ENCODE peak calls at places on chromosomes 16 and 17, in eight cellular contexts. U is activated gamma-delta T cell; L is stimulated activated effector memory CD8-positive, alpha-beta T cell treated with anti-CD3 and anti-CD28 coated beads, Interleukin-12 subunit alpha, Interleukin-12 subunit beta, amount 100 ng/mL, for 72 hours; Q is NCI-H2081; I is naive thymus-derived CD4-positive, alpha-beta T cell; O is Right ventricle myocardium superior; Z is cardiac muscle cell; S is uterus. Y is an unnamed sample.

GRCh38 chr17:72602517-72603345 is 481.9 kb downstream of the SOX9 start:
- DNase-seq in U (no peak), L (no peak), Q (no peak), I (no peak), O (no peak), Z (no peak), S (no peak), Y (no peak)

GRCh38 chr16:84315422-84315821 is 20.7 kb downstream of the WFDC1 start:
- DNase-seq in U (no peak), L (no peak), Q (no peak), I (no peak), O (no peak), Z (no peak), S (no peak), Y (no peak)

GRCh38 chr16:54576776-54577175 is 290.2 kb upstream of the IRX3 start:
- DNase-seq in U (no peak), L (no peak), Q (no peak), I (no peak), O (no peak), Z (no peak), S (no peak), Y (no peak)

GRCh38 chr17:35214631-35215273 is 20.6 kb upstream of the SLC35G3 start:
- DNase-seq in U (no peak), L (peak; percentile 77), Q (no peak), I (peak; percentile 57), O (no peak), Z (no peak), S (no peak), Y (no peak)

GRCh38 chr17:57284984-57285646 is 28.8 kb downstream of the MSI2 start:
- DNase-seq in U (no peak), L (no peak), Q (no peak), I (peak; percentile 11), O (no peak), Z (no peak), S (no peak), Y (no peak)

GRCh38 chr17:7589204-7589868 is 558 bp downstream of the SOX15 start:
- DNase-seq in U (peak; percentile 24), L (peak; percentile 81), Q (no peak), I (peak; percentile 63), O (peak; percentile 93), Z (peak; percentile 85), S (peak; percentile 88), Y (no peak)

GRCh38 chr16:55100100-55100499 is 169.4 kb downstream of the IRX5 start:
- DNase-seq in U (no peak), L (no peak), Q (no peak), I (no peak), O (no peak), Z (no peak), S (no peak), Y (no peak)

GRCh38 chr17:61560071-61560470 is 30.9 kb downstream of the NACA2 start:
- DNase-seq in U (no peak), L (no peak), Q (no peak), I (no peak), O (no peak), Z (no peak), S (no peak), Y (no peak)

GRCh38 chr17:47719411-47720152 is 13.5 kb upstream of the TBX21 start:
- DNase-seq in U (no peak), L (peak; percentile 94), Q (no peak), I (no peak), O (no peak), Z (no peak), S (no peak), Y (no peak)

GRCh38 chr17:1907818-1908698 is 78.3 kb downstream of the RPA1 start:
- DNase-seq in U (no peak), L (no peak), Q (no peak), I (peak; percentile 19), O (no peak), Z (peak; percentile 28), S (no peak), Y (no peak)

GRCh38 chr16:31875112-31875803 is 1.7 kb downstream of the ZNF267 start:
- DNase-seq in U (no peak), L (no peak), Q (no peak), I (no peak), O (no peak), Z (no peak), S (no peak), Y (no peak)

GRCh38 chr17:13698832-13699231 is 97.1 kb upstream of the HS3ST3A1 start:
- DNase-seq in U (no peak), L (no peak), Q (no peak), I (no peak), O (no peak), Z (no peak), S (no peak), Y (no peak)

GRCh38 chr17:559699-560378 is 154.8 kb downstream of the VPS53 start:
- DNase-seq in U (no peak), L (no peak), Q (no peak), I (no peak), O (peak; percentile 56), Z (no peak), S (no peak), Y (no peak)

GRCh38 chr17:32298721-32299578 is 33.3 kb downstream of the RHBDL3 start:
- DNase-seq in U (no peak), L (no peak), Q (no peak), I (no peak), O (no peak), Z (no peak), S (no peak), Y (peak; percentile 24)

GRCh38 chr16:11700264-11701029 is 32.2 kb downstream of the SNN start:
- DNase-seq in U (no peak), L (no peak), Q (no peak), I (no peak), O (no peak), Z (no peak), S (no peak), Y (no peak)

GRCh38 chr17:45043268-45043681 is 8.2 kb downstream of the DCAKD start:
- DNase-seq in U (no peak), L (no peak), Q (no peak), I (no peak), O (peak; percentile 68), Z (no peak), S (no peak), Y (no peak)

GRCh38 chr16:56938664-56939513 is 6.9 kb downstream of the HERPUD1 start:
- DNase-seq in U (no peak), L (peak; percentile 76), Q (no peak), I (peak; percentile 28), O (no peak), Z (no peak), S (no peak), Y (no peak)

GRCh38 chr16:57244463-57244766 is 644 bp upstream of the ARL2BP start:
- DNase-seq in U (no peak), L (no peak), Q (no peak), I (no peak), O (no peak), Z (no peak), S (no peak), Y (no peak)

GRCh38 chr17:73390221-73390620 is 78.4 kb upstream of the CDC42EP4 start:
- DNase-seq in U (no peak), L (no peak), Q (no peak), I (no peak), O (no peak), Z (no peak), S (no peak), Y (no peak)

GRCh38 chr16:31243734-31244670 is 15.8 kb upstream of the ITGAM start:
- DNase-seq in U (no peak), L (no peak), Q (no peak), I (no peak), O (no peak), Z (no peak), S (no peak), Y (no peak)

GRCh38 chr16:67459066-67459857 is 21.7 kb downstream of the ATP6V0D1 start:
- DNase-seq in U (no peak), L (no peak), Q (no peak), I (no peak), O (peak; percentile 79), Z (peak; percentile 88), S (peak; percentile 57), Y (no peak)

GRCh38 chr17:44071772-44072171 is 1.2 kb downstream of the G6PC3 start:
- DNase-seq in U (no peak), L (no peak), Q (no peak), I (no peak), O (no peak), Z (no peak), S (no peak), Y (no peak)

GRCh38 chr17:4980644-4981216 is 6.7 kb downstream of the CAMTA2 start:
- DNase-seq in U (no peak), L (peak; percentile 76), Q (peak; percentile 13), I (peak; percentile 74), O (no peak), Z (peak; percentile 87), S (no peak), Y (no peak)

GRCh38 chr17:19812407-19812806 is 55.3 kb downstream of the ULK2 start:
- DNase-seq in U (no peak), L (no peak), Q (no peak), I (peak; percentile 35), O (no peak), Z (no peak), S (no peak), Y (no peak)

GRCh38 chr16:27461483-27462171 is 59.7 kb downstream of the IL21R start:
- DNase-seq in U (no peak), L (no peak), Q (peak; percentile 32), I (no peak), O (no peak), Z (no peak), S (no peak), Y (no peak)

GRCh38 chr17:83152745-83153611 is 73.6 kb downstream of the METRNL start:
- DNase-seq in U (no peak), L (peak; percentile 43), Q (no peak), I (no peak), O (peak; percentile 85), Z (no peak), S (no peak), Y (no peak)

GRCh38 chr16:56258508-56259424 is 67.5 kb downstream of the GNAO1 start:
- DNase-seq in U (no peak), L (no peak), Q (no peak), I (no peak), O (no peak), Z (peak; percentile 56), S (no peak), Y (no peak)

GRCh38 chr16:11613381-11614303 is 26.9 kb upstream of the LITAF start:
- DNase-seq in U (no peak), L (peak; percentile 68), Q (no peak), I (no peak), O (peak; percentile 83), Z (no peak), S (no peak), Y (no peak)

GRCh38 chr16:4410335-4411075 is 5.9 kb downstream of the CORO7 start:
- DNase-seq in U (no peak), L (no peak), Q (peak; percentile 69), I (no peak), O (no peak), Z (no peak), S (no peak), Y (no peak)

GRCh38 chr17:42632949-42633444 is 23.5 kb downstream of the TUBG1 start:
- DNase-seq in U (no peak), L (no peak), Q (no peak), I (no peak), O (no peak), Z (no peak), S (no peak), Y (no peak)

GRCh38 chr17:35242158-35242804 is 591 bp upstream of the SLFN5 start:
- DNase-seq in U (peak; percentile 54), L (peak; percentile 88), Q (peak; percentile 70), I (peak; percentile 90), O (peak; percentile 74), Z (peak; percentile 73), S (peak; percentile 45), Y (peak; percentile 9)

GRCh38 chr17:1347681-1348318 is 52.2 kb downstream of the YWHAE start:
- DNase-seq in U (no peak), L (no peak), Q (no peak), I (no peak), O (no peak), Z (no peak), S (no peak), Y (no peak)

GRCh38 chr16:51812945-51813344 is 661.9 kb upstream of the SALL1 start:
- DNase-seq in U (no peak), L (no peak), Q (no peak), I (no peak), O (no peak), Z (no peak), S (no peak), Y (no peak)